ENCODE peak calls at places on chromosome 5, in six cellular contexts. B is activated naive CD4-positive, alpha-beta T cell treated with anti-CD3 and anti-CD28 coated beads for 36 hours; V is esophagus squamous epithelium; F is stimulated activated CD8-positive, alpha-beta memory T cell treated with anti-CD3 and anti-CD28 coated beads, Interleukin-15, amount 100 ng/mL, for 1 hour; C is T-helper 2 cell; M is activated T-helper 9 cell treated with anti-CD3 and anti-CD28 coated beads, Interleukin-2, amount 50 U/mL, for 16 hours. X is an unnamed sample.

GRCh38 chr5:77590347-77590746 is 48.2 kb downstream of the OTP start:
- DNase-seq in B (no peak), V (no peak), F (no peak), C (no peak), M (no peak), X (no peak)

GRCh38 chr5:34686762-34687268 is 30.7 kb downstream of the RAI14 start:
- DNase-seq in B (peak), V (no peak), F (no peak), C (no peak), M (no peak), X (peak)

GRCh38 chr5:31786001-31786757 is 147.2 kb downstream of the PDZD2 start:
- DNase-seq in B (no peak), V (no peak), F (no peak), C (no peak), M (no peak), X (no peak)

GRCh38 chr5:139453683-139454567 is 8.6 kb downstream of the ECSCR start:
- DNase-seq in B (no peak), V (no peak), F (no peak), C (no peak), M (no peak), X (no peak)

GRCh38 chr5:133366966-133367365 is 245.4 kb downstream of the FSTL4 start:
- DNase-seq in B (no peak), V (no peak), F (no peak), C (no peak), M (no peak), X (no peak)

GRCh38 chr5:173888473-173889135 is 455 bp downstream of the CPEB4 start:
- DNase-seq in B (peak), V (no peak), F (no peak), C (no peak), M (no peak), X (peak)

GRCh38 chr5:7705261-7705660 is 145.7 kb downstream of the CFAP90 start:
- DNase-seq in B (no peak), V (no peak), F (no peak), C (no peak), M (no peak), X (no peak)

GRCh38 chr5:124060010-124060409 is 548.0 kb downstream of the CSNK1G3 start:
- DNase-seq in B (no peak), V (no peak), F (no peak), C (no peak), M (no peak), X (no peak)

GRCh38 chr5:87944553-87945320 is 323.9 kb downstream of the TMEM161B start:
- DNase-seq in B (no peak), V (no peak), F (no peak), C (no peak), M (no peak), X (no peak)

GRCh38 chr5:134020188-134020587 is 15.4 kb upstream of the VDAC1 start:
- DNase-seq in B (no peak), V (no peak), F (no peak), C (no peak), M (no peak), X (no peak)

GRCh38 chr5:78641060-78641474 is 7.5 kb downstream of the LHFPL2 start:
- DNase-seq in B (no peak), V (no peak), F (no peak), C (no peak), M (no peak), X (peak)

GRCh38 chr5:106367281-106367680 is 1303.5 kb downstream of the EFNA5 start:
- DNase-seq in B (no peak), V (no peak), F (no peak), C (no peak), M (no peak), X (no peak)

GRCh38 chr5:146754621-146755020 is 123.9 kb downstream of the PPP2R2B start:
- DNase-seq in B (no peak), V (no peak), F (no peak), C (no peak), M (no peak), X (no peak)

GRCh38 chr5:163705983-163706771 is 200.8 kb downstream of the MAT2B start:
- DNase-seq in B (no peak), V (no peak), F (no peak), C (no peak), M (no peak), X (peak)

GRCh38 chr5:1293997-1294838 is 650 bp downstream of the TERT start:
- DNase-seq in B (no peak), V (no peak), F (no peak), C (no peak), M (no peak), X (no peak)

GRCh38 chr5:166768536-166768935 is 1522.9 kb upstream of the WWC1 start:
- DNase-seq in B (no peak), V (no peak), F (no peak), C (no peak), M (no peak), X (no peak)

GRCh38 chr5:6492934-6493333 is 44.3 kb downstream of the UBE2QL1 start:
- DNase-seq in B (no peak), V (no peak), F (no peak), C (no peak), M (no peak), X (no peak)

GRCh38 chr5:33513786-33514185 is 73.0 kb downstream of the TARS1 start:
- DNase-seq in B (no peak), V (no peak), F (no peak), C (no peak), M (no peak), X (no peak)

GRCh38 chr5:120779674-120780073 is 315.6 kb downstream of the PRR16 start:
- DNase-seq in B (no peak), V (no peak), F (no peak), C (no peak), M (no peak), X (no peak)

GRCh38 chr5:150763023-150763793 is 4.4 kb upstream of the DCTN4 start:
- DNase-seq in B (no peak), V (no peak), F (no peak), C (no peak), M (no peak), X (no peak)

GRCh38 chr5:111223086-111223789 is 946 bp upstream of the CAMK4 start:
- DNase-seq in B (no peak), V (no peak), F (no peak), C (no peak), M (no peak), X (peak)

GRCh38 chr5:15674716-15675115 is 174.7 kb downstream of the FBXL7 start:
- DNase-seq in B (no peak), V (no peak), F (no peak), C (no peak), M (no peak), X (no peak)

GRCh38 chr5:2391021-2391420 is 360.5 kb downstream of the IRX2 start:
- DNase-seq in B (no peak), V (no peak), F (no peak), C (no peak), M (no peak), X (no peak)

GRCh38 chr5:78758169-78758839 is 109.7 kb upstream of the LHFPL2 start:
- DNase-seq in B (no peak), V (no peak), F (no peak), C (no peak), M (no peak), X (no peak)

GRCh38 chr5:98791928-98792580 is 18.6 kb downstream of the RGMB start:
- DNase-seq in B (no peak), V (no peak), F (no peak), C (no peak), M (no peak), X (no peak)

GRCh38 chr5:78288246-78288645 is 6.3 kb downstream of the AP3B1 start:
- DNase-seq in B (no peak), V (no peak), F (no peak), C (no peak), M (no peak), X (no peak)

GRCh38 chr5:36607114-36607561 is 732 bp downstream of the SLC1A3 start:
- DNase-seq in B (peak), V (no peak), F (no peak), C (no peak), M (no peak), X (no peak)

GRCh38 chr5:119527346-119527745 is 75.0 kb downstream of the HSD17B4 start:
- DNase-seq in B (no peak), V (no peak), F (no peak), C (no peak), M (no peak), X (no peak)

GRCh38 chr5:144206136-144206535 is 35.5 kb downstream of the KCTD16 start:
- DNase-seq in B (no peak), V (no peak), F (no peak), C (no peak), M (no peak), X (no peak)

GRCh38 chr5:115602585-115603125 is 376 bp upstream of the TICAM2 start:
- DNase-seq in B (no peak), V (no peak), F (no peak), C (no peak), M (no peak), X (no peak)

GRCh38 chr5:45057564-45057963 is 248.8 kb downstream of the MRPS30 start:
- DNase-seq in B (no peak), V (no peak), F (no peak), C (no peak), M (no peak), X (no peak)

GRCh38 chr5:1182633-1183423 is 18.6 kb upstream of the SLC6A19 start:
- DNase-seq in B (no peak), V (no peak), F (no peak), C (no peak), M (no peak), X (no peak)

GRCh38 chr5:124053340-124053739 is 541.4 kb downstream of the CSNK1G3 start:
- DNase-seq in B (no peak), V (no peak), F (no peak), C (no peak), M (no peak), X (no peak)

GRCh38 chr5:176743828-176744583 is 66.4 kb upstream of the UNC5A start:
- DNase-seq in B (no peak), V (no peak), F (no peak), C (no peak), M (no peak), X (no peak)

GRCh38 chr5:4949108-4949507 is 191.0 kb upstream of the ADAMTS16 start:
- DNase-seq in B (no peak), V (no peak), F (no peak), C (no peak), M (no peak), X (no peak)

GRCh38 chr5:5523066-5523505 is 100.6 kb downstream of the ICE1 start:
- DNase-seq in B (peak), V (no peak), F (no peak), C (no peak), M (no peak), X (no peak)

GRCh38 chr5:116661419-116661818 is 86.8 kb upstream of the SEMA6A start:
- DNase-seq in B (no peak), V (no peak), F (no peak), C (no peak), M (no peak), X (no peak)